ENCODE peak calls at places on chromosomes 5 and 9, in nine cellular contexts. C is tibial artery; H is NCI-H1092; U is ELR; B is T-helper 1 cell; G is stimulated activated CD8-positive, alpha-beta memory T cell treated with anti-CD3 and anti-CD28 coated beads, Interleukin-12 subunit alpha, Interleukin-12 subunit beta, amount 100 ng/mL, for 1 hour; J is thoracic aorta; Q is HT-29; L is T-cell. W is an unnamed sample.

GRCh38 chr5:77358566-77359205 is 133.4 kb downstream of the WDR41 start:
- DNase-seq in C (no peak), H (no peak), U (peak), B (no peak), G (no peak), J (no peak), Q (no peak), L (no peak), W (no peak)

GRCh38 chr5:4374866-4375265 is 765.3 kb upstream of the ADAMTS16 start:
- DNase-seq in C (no peak), H (no peak), U (no peak), B (no peak), G (no peak), J (no peak), Q (no peak), L (no peak), W (no peak)

GRCh38 chr5:135534609-135535419 is 950 bp downstream of the NEUROG1 start:
- DNase-seq in C (no peak), H (no peak), U (no peak), B (no peak), G (no peak), J (no peak), Q (no peak), L (no peak), W (no peak)

GRCh38 chr5:173802670-173803165 is 85.4 kb upstream of the CPEB4 start:
- DNase-seq in C (peak), H (no peak), U (peak), B (no peak), G (no peak), J (peak), Q (peak), L (no peak), W (no peak)

GRCh38 chr9:113599647-113600476 is 136.3 kb downstream of the RGS3 start:
- DNase-seq in C (no peak), H (no peak), U (peak), B (no peak), G (no peak), J (no peak), Q (no peak), L (no peak), W (no peak)

GRCh38 chr5:5421149-5421960 is 1.1 kb upstream of the ICE1 start:
- DNase-seq in C (no peak), H (no peak), U (no peak), B (no peak), G (peak), J (no peak), Q (peak), L (no peak), W (peak)

GRCh38 chr9:124661184-124661755 is 109.8 kb downstream of the NR6A1 start:
- DNase-seq in C (no peak), H (no peak), U (no peak), B (no peak), G (no peak), J (no peak), Q (peak), L (no peak), W (peak)

GRCh38 chr9:105833271-105833975 is 139.1 kb downstream of the TMEM38B start:
- DNase-seq in C (no peak), H (no peak), U (peak), B (no peak), G (no peak), J (no peak), Q (no peak), L (no peak), W (no peak)

GRCh38 chr5:158456756-158457155 is 597.8 kb upstream of the CLINT1 start:
- DNase-seq in C (peak), H (no peak), U (peak), B (no peak), G (no peak), J (peak), Q (no peak), L (no peak), W (no peak)

GRCh38 chr9:126114850-126115460 is 211.7 kb upstream of the MVB12B start:
- DNase-seq in C (no peak), H (no peak), U (no peak), B (no peak), G (no peak), J (no peak), Q (no peak), L (no peak), W (no peak)

GRCh38 chr5:62460578-62460983 is 48.0 kb downstream of the IPO11 start:
- DNase-seq in C (no peak), H (no peak), U (peak), B (no peak), G (no peak), J (no peak), Q (peak), L (no peak), W (peak)

GRCh38 chr5:14902826-14903560 is 31.4 kb upstream of the ANKH start:
- DNase-seq in C (no peak), H (no peak), U (no peak), B (no peak), G (no peak), J (no peak), Q (no peak), L (no peak), W (no peak)

GRCh38 chr5:163809480-163809879 is 304.1 kb downstream of the MAT2B start:
- DNase-seq in C (no peak), H (no peak), U (no peak), B (no peak), G (no peak), J (no peak), Q (no peak), L (no peak), W (no peak)

GRCh38 chr5:16935271-16936149 is 578 bp downstream of the MYO10 start:
- DNase-seq in C (peak), H (peak), U (peak), B (no peak), G (no peak), J (no peak), Q (peak), L (no peak), W (no peak)

GRCh38 chr9:132923346-132923902 is 21.0 kb downstream of the TSC1 start:
- DNase-seq in C (no peak), H (no peak), U (no peak), B (no peak), G (no peak), J (no peak), Q (no peak), L (no peak), W (no peak)

GRCh38 chr9:115207003-115207837 is 89.3 kb upstream of the TNC start:
- DNase-seq in C (no peak), H (no peak), U (peak), B (no peak), G (no peak), J (no peak), Q (no peak), L (no peak), W (no peak)

GRCh38 chr9:129278391-129279237 is 100.6 kb upstream of the IER5L start:
- DNase-seq in C (peak), H (no peak), U (peak), B (no peak), G (no peak), J (no peak), Q (peak), L (no peak), W (no peak)

GRCh38 chr9:87184956-87185642 is 237.8 kb upstream of the GAS1 start:
- DNase-seq in C (no peak), H (no peak), U (peak), B (no peak), G (no peak), J (no peak), Q (no peak), L (no peak), W (no peak)

GRCh38 chr5:117863589-117864296 is 1124.6 kb downstream of the DTWD2 start:
- DNase-seq in C (no peak), H (no peak), U (no peak), B (no peak), G (no peak), J (no peak), Q (no peak), L (no peak), W (no peak)

GRCh38 chr5:94433393-94434149 is 184.8 kb downstream of the KIAA0825 start:
- DNase-seq in C (peak), H (no peak), U (peak), B (no peak), G (no peak), J (no peak), Q (peak), L (no peak), W (no peak)

GRCh38 chr5:172439785-172440480 is 14.4 kb downstream of the SH3PXD2B start:
- DNase-seq in C (no peak), H (no peak), U (no peak), B (no peak), G (no peak), J (no peak), Q (no peak), L (no peak), W (no peak)

GRCh38 chr9:16639644-16640043 is 230.8 kb downstream of the BNC2 start:
- DNase-seq in C (no peak), H (no peak), U (no peak), B (no peak), G (no peak), J (no peak), Q (no peak), L (no peak), W (no peak)

GRCh38 chr9:134366223-134367031 is 40.2 kb downstream of the RXRA start:
- DNase-seq in C (peak), H (peak), U (peak), B (no peak), G (no peak), J (peak), Q (peak), L (no peak), W (peak)

GRCh38 chr5:131196331-131196730 is 25.6 kb downstream of the LYRM7 start:
- DNase-seq in C (no peak), H (no peak), U (no peak), B (no peak), G (no peak), J (no peak), Q (no peak), L (no peak), W (no peak)

GRCh38 chr5:107668154-107668932 is 2.4 kb downstream of the EFNA5 start:
- DNase-seq in C (no peak), H (no peak), U (no peak), B (no peak), G (no peak), J (no peak), Q (no peak), L (no peak), W (no peak)

GRCh38 chr5:16606628-16607027 is 10.2 kb downstream of the RETREG1 start:
- DNase-seq in C (no peak), H (no peak), U (no peak), B (no peak), G (no peak), J (no peak), Q (no peak), L (no peak), W (no peak)

GRCh38 chr9:18478517-18479361 is 4.8 kb downstream of the ADAMTSL1 start:
- DNase-seq in C (no peak), H (no peak), U (peak), B (no peak), G (no peak), J (no peak), Q (no peak), L (no peak), W (no peak)

GRCh38 chr9:121956808-121957207 is 136.3 kb downstream of the TTLL11 start:
- DNase-seq in C (no peak), H (no peak), U (no peak), B (no peak), G (no peak), J (no peak), Q (no peak), L (no peak), W (no peak)

GRCh38 chr9:72363908-72364678 is 915 bp downstream of the ZFAND5 start:
- DNase-seq in C (peak), H (peak), U (peak), B (peak), G (peak), J (peak), Q (peak), L (peak), W (peak)

GRCh38 chr5:76431336-76431735 is 28.3 kb downstream of the IQGAP2 start:
- DNase-seq in C (no peak), H (no peak), U (no peak), B (no peak), G (no peak), J (no peak), Q (no peak), L (no peak), W (no peak)

GRCh38 chr9:78666818-78667429 is 370.0 kb downstream of the PSAT1 start:
- DNase-seq in C (no peak), H (no peak), U (peak), B (no peak), G (no peak), J (no peak), Q (no peak), L (no peak), W (no peak)

GRCh38 chr5:91311697-91312501 is 71.2 kb downstream of the ARRDC3 start:
- DNase-seq in C (peak), H (no peak), U (peak), B (peak), G (peak), J (peak), Q (peak), L (peak), W (peak)

GRCh38 chr5:164358531-164359259 is 853.3 kb downstream of the MAT2B start:
- DNase-seq in C (no peak), H (no peak), U (peak), B (no peak), G (no peak), J (no peak), Q (no peak), L (no peak), W (no peak)

GRCh38 chr5:124372457-124372856 is 374.0 kb downstream of the ZNF608 start:
- DNase-seq in C (no peak), H (no peak), U (no peak), B (no peak), G (no peak), J (no peak), Q (no peak), L (no peak), W (peak)

W was measured in NCI-H2227 treated with DMSO at 0.1 percent for 48 hours.